ENCODE peak calls at places on chromosomes 3 and 15, in four cellular contexts. J is keratinocyte, F is psoas muscle, C is tibial artery. D is an unnamed sample.

GRCh38 chr3:197742795-197743194 is 6.1 kb upstream of the RUBCN start:
- DNase-seq in F (no peak), C (no peak), J (no peak), D (no peak)

GRCh38 chr15:72902245-72902928 is 118.8 kb upstream of the ADPGK start:
- DNase-seq in J (no peak), C (peak; percentile 88), F (peak; percentile 66), D (peak; percentile 77)

GRCh38 chr3:191568206-191568605 is 107.2 kb downstream of the PYDC2 start:
- DNase-seq in F (no peak), J (no peak), C (no peak), D (no peak)

GRCh38 chr15:95470997-95471692 is 859.4 kb upstream of the NR2F2 start:
- DNase-seq in C (no peak), J (no peak), F (no peak), D (no peak)

GRCh38 chr15:78842519-78842918 is 30.2 kb upstream of the MORF4L1 start:
- DNase-seq in J (no peak), C (no peak), F (no peak), D (no peak)

GRCh38 chr3:66385066-66385465 is 115.8 kb downstream of the LRIG1 start:
- DNase-seq in F (no peak), C (no peak), J (no peak), D (no peak)

GRCh38 chr3:73623996-73624362 is 762 bp downstream of the PDZRN3 start:
- DNase-seq in F (peak; percentile 67), J (no peak), C (peak; percentile 79), D (peak; percentile 70)

GRCh38 chr15:71752604-71753289 is 57.6 kb upstream of the NR2E3 start:
- DNase-seq in F (peak; percentile 24), J (no peak), C (no peak), D (peak; percentile 54)

GRCh38 chr3:7518471-7518870 is 657.6 kb downstream of the GRM7 start:
- DNase-seq in F (no peak), J (no peak), C (no peak), D (no peak)

GRCh38 chr15:66523926-66524325 is 18.8 kb downstream of the ZWILCH start:
- DNase-seq in F (no peak), C (no peak), J (no peak), D (no peak)

GRCh38 chr3:27356976-27357375 is 12.2 kb downstream of the NEK10 start:
- DNase-seq in F (no peak), J (no peak), C (no peak), D (no peak)

GRCh38 chr3:184262166-184262926 is 993 bp upstream of the CAMK2N2 start:
- DNase-seq in F (peak; percentile 50), J (no peak), C (no peak), D (peak; percentile 53)

GRCh38 chr3:101796076-101796475 is 17.1 kb downstream of the NXPE3 start:
- DNase-seq in J (no peak), C (no peak), F (no peak), D (no peak)
- H3K36me3 ChIP-seq in J (peaks cover 12% of the 10 kb centered on the region), C (peaks cover 50% of the 10 kb centered on the region), F (peaks cover 49% of the 10 kb centered on the region), D (peaks cover 6% of the 10 kb centered on the region)

DNA sequence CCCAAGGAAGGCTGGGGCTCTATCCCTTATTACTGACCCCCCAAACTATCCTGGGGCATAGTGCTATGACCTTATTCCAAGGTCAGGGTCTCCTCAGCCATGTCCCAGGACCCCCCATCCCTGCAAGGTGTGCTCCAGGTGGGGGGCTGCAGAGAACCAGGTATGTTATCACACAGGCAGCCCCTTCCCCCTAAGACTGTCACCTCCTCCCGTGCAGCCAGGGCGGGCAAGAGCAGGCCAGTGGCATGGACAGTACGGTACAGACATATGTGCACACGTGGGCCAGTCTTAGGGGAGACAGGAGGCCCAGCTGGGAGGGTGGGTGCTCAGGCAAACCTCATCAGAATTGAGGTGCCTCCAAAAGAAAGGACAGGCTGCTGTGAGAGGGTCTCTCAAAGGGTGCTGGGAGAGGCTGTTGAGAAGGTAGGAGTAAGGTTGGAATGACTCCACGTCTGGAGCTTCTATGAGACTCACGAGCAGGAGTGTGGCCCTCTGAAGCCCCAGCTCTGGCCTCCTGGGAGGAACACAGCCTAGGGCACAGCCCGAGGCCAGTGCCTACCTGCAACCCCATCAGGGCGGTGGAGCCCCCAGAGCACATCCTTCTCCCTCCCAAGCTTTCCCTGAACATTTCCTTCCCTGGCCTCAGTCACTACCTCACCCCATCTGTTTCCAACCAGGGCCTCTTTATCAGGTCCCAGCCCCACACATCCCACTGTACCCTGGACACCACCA is 1.7 kb upstream of the COL7A1 start:
- DNase-seq in F (no peak), C (no peak), J (no peak), D (no peak)
- H3K36me3 ChIP-seq in F (peaks cover 33% of the 10 kb centered on the region), C (peaks cover 30% of the 10 kb centered on the region), J (peaks cover 45% of the 10 kb centered on the region), D (peaks cover 45% of the 10 kb centered on the region)

GRCh38 chr3:124867511-124867910 is 19.7 kb downstream of the ITGB5 start:
- DNase-seq in J (no peak), F (no peak), C (no peak), D (no peak)
- H3K36me3 ChIP-seq in J (peaks cover 15% of the 10 kb centered on the region), F (peaks cover 27% of the 10 kb centered on the region), C (peaks cover 48% of the 10 kb centered on the region), D (no peaks in the 10 kb centered on the region)

DNA sequence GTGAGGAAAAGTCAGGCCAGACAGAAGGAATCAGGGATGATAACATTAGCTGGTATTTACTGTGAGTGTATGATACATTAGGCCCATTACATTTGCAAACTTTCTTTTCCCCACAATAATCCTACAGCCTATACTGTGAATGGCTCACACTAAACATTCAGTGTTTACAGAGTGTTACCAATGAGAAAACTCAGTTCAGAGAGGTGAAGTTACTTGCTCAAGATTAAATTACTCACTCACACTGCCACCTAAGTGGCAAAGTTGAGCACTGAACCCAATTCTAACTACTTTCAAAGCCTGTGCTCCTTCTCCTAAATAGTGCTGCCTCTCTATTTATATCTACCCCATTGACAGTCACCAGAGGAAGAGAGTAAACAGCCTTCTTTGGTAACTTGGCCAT is 8.5 kb downstream of the XPC start:
- DNase-seq in J (no peak), F (no peak), C (no peak), D (no peak)
- H3K36me3 ChIP-seq in J (peaks cover 60% of the 10 kb centered on the region), F (peaks cover 80% of the 10 kb centered on the region), C (peaks cover 81% of the 10 kb centered on the region), D (peaks cover 80% of the 10 kb centered on the region)

GRCh38 chr3:4670352-4670751 is 177.2 kb downstream of the ITPR1 start:
- DNase-seq in F (no peak), C (no peak), J (no peak), D (peak; percentile 27)
- H3K36me3 ChIP-seq in F (peaks cover 67% of the 10 kb centered on the region), C (peaks cover 78% of the 10 kb centered on the region), J (no peaks in the 10 kb centered on the region), D (no peaks in the 10 kb centered on the region)

DNA sequence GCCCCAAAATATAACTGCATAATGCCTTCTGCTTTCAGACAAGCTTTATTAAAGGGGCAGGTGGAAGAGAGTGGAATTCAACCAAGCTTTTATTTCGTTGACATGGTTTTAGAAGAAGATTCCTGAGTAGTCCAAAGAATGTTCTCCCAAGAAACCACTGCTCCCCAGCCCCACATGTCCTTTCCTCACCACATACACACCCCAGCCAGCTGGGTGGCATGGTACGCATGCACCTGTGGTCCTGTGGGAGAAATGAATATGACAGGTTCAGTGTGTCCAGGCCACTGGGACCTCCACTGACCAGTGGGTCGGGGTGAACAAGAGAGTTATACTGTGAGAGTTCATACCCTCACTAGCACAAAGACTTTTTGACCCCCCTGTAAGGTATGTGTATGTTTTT is 30.2 kb downstream of the ARID3B start:
- DNase-seq in J (no peak), F (no peak), C (no peak), D (no peak)
- H3K36me3 ChIP-seq in J (peaks cover 4% of the 10 kb centered on the region), F (peaks cover 26% of the 10 kb centered on the region), C (peaks cover 39% of the 10 kb centered on the region), D (peaks cover 56% of the 10 kb centered on the region)

DNA sequence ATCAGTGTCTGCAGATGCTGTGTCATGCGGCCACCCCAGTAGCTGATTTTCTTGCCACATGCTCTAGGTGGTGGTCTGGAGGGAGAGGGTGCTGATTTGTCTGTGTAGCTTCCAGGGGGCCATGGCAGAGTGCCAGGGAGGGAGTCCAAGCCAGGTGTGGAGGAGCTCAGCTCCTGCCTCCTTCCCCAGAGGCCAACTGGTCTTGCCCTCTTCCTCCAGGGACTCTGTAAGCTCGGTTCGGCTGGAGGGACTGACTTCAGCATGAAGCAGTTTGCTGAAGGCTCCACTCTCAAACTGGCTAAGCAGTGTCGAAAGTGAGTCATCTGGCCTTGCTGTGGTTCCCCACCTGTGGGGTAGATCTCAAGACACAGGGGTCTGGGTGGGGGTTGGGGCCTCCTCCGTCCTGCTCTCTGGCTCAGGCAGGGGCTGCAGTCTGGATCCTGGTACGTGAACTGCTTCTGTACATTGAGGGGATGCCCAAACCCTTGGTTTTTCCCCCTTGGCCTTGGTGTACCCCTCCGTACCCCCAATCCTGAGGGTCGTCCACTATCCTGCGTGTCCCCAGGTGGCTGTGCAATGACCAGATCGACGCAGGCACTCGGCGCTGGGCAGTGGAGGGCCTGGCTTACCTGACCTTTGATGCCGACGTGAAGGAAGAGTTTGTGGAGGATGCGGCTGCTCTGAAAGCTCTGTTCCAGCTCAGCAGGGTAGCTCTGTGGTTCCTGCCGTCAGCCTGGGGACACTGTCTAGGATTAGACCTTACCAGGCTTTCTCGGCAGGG is 6.9 kb upstream of the RCCD1 start:
- DNase-seq in C (no peak), F (no peak), J (no peak), D (no peak)
- H3K36me3 ChIP-seq in C (peaks cover 100% of the 10 kb centered on the region), F (peaks cover 100% of the 10 kb centered on the region), J (peaks cover 51% of the 10 kb centered on the region), D (peaks cover 52% of the 10 kb centered on the region)